ENCODE peak calls at places on chromosomes 1 and 21, in five cellular contexts. U, J, H, C and X are unnamed samples.

GRCh38 chr1:164608651-164609057 is 49.7 kb downstream of the PBX1 start:
- DNase-seq in U (no peak), J (no peak), H (no peak), C (no peak), X (no peak)

GRCh38 chr1:174258148-174258550 is 98.8 kb downstream of the RABGAP1L start:
- DNase-seq in U (no peak), J (peak), H (no peak), C (no peak), X (no peak)

GRCh38 chr1:8875216-8875861 is 3.1 kb downstream of the ENO1 start:
- DNase-seq in U (no peak), J (no peak), H (no peak), C (no peak), X (no peak)

GRCh38 chr1:58982259-58982998 is 198.6 kb upstream of the JUN start:
- DNase-seq in U (no peak), J (peak), H (no peak), C (no peak), X (no peak)

GRCh38 chr21:38269567-38269917 is 12.8 kb downstream of the KCNJ15 start:
- DNase-seq in U (no peak), J (peak), H (no peak), C (no peak), X (no peak)

GRCh38 chr1:26019641-26020315 is 1.8 kb upstream of the EXTL1 start:
- DNase-seq in U (no peak), J (no peak), H (no peak), C (no peak), X (no peak)

GRCh38 chr1:98048234-98048633 is 127.4 kb upstream of the DPYD start:
- DNase-seq in U (peak), J (peak), H (peak), C (peak), X (peak)

GRCh38 chr1:179151908-179152682 is 70.2 kb downstream of the TOR3A start:
- DNase-seq in U (no peak), J (no peak), H (no peak), C (no peak), X (no peak)

GRCh38 chr1:155003766-155004351 is 1.3 kb downstream of the ZBTB7B start:
- DNase-seq in U (no peak), J (peak), H (no peak), C (peak), X (no peak)

GRCh38 chr1:20903452-20903851 is 116.3 kb upstream of the HP1BP3 start:
- DNase-seq in U (no peak), J (no peak), H (no peak), C (no peak), X (no peak)

GRCh38 chr1:235557495-235557894 is 53.2 kb upstream of the B3GALNT2 start:
- DNase-seq in U (no peak), J (no peak), H (no peak), C (no peak), X (no peak)

GRCh38 chr1:23854568-23854967 is 13.5 kb downstream of the FUCA1 start:
- DNase-seq in U (no peak), J (peak), H (no peak), C (no peak), X (no peak)

GRCh38 chr1:51313961-51314777 is 16.2 kb downstream of the TTC39A start:
- DNase-seq in U (no peak), J (peak), H (no peak), C (peak), X (no peak)

GRCh38 chr1:31007462-31007991 is 58.0 kb downstream of the PUM1 start:
- DNase-seq in U (no peak), J (peak), H (no peak), C (no peak), X (no peak)

GRCh38 chr21:25329227-25329626 is 278.1 kb downstream of the MRPL39 start:
- DNase-seq in U (no peak), J (peak), H (no peak), C (no peak), X (no peak)

GRCh38 chr1:98051065-98051675 is 130.3 kb upstream of the DPYD start:
- DNase-seq in U (peak), J (peak), H (no peak), C (peak), X (peak)

GRCh38 chr1:18060331-18060730 is 47.3 kb upstream of the IGSF21 start:
- DNase-seq in U (no peak), J (no peak), H (no peak), C (no peak), X (no peak)

GRCh38 chr1:24417681-24418080 is 2.1 kb downstream of the NIPAL3 start:
- DNase-seq in U (no peak), J (peak), H (no peak), C (no peak), X (no peak)

GRCh38 chr21:42997053-42997452 is 22.7 kb downstream of the PKNOX1 start:
- DNase-seq in U (no peak), J (peak), H (no peak), C (peak), X (no peak)

GRCh38 chr1:168391759-168392681 is 111.3 kb downstream of the TBX19 start:
- DNase-seq in U (no peak), J (no peak), H (no peak), C (no peak), X (no peak)

GRCh38 chr1:25477448-25478034 is 46.8 kb downstream of the MACO1 start:
- DNase-seq in U (no peak), J (peak), H (no peak), C (no peak), X (no peak)

GRCh38 chr1:183877321-183877720 is 72.4 kb downstream of the RGL1 start:
- DNase-seq in U (no peak), J (peak), H (no peak), C (peak), X (no peak)

GRCh38 chr1:205536759-205537361 is 32.4 kb downstream of the CDK18 start:
- DNase-seq in U (no peak), J (no peak), H (no peak), C (no peak), X (no peak)

GRCh38 chr1:151918156-151918555 is 8.8 kb upstream of the THEM4 start:
- DNase-seq in U (no peak), J (no peak), H (no peak), C (no peak), X (no peak)

GRCh38 chr1:153649137-153649866 is 9.2 kb upstream of the SNAPIN start:
- DNase-seq in U (no peak), J (no peak), H (no peak), C (no peak), X (no peak)

GRCh38 chr1:204336642-204337041 is 23.1 kb downstream of the PLEKHA6 start:
- DNase-seq in U (no peak), J (no peak), H (no peak), C (no peak), X (no peak)

GRCh38 chr1:98355656-98356384 is 305.7 kb upstream of the SNX7 start:
- DNase-seq in U (no peak), J (no peak), H (no peak), C (no peak), X (no peak)

GRCh38 chr1:86429830-86430229 is 5.9 kb downstream of the CLCA2 start:
- DNase-seq in U (no peak), J (peak), H (no peak), C (peak), X (no peak)

GRCh38 chr1:36458910-36459309 is 5.3 kb downstream of the MRPS15 start:
- DNase-seq in U (no peak), J (no peak), H (no peak), C (no peak), X (no peak)

GRCh38 chr1:86324423-86324822 is 71.7 kb downstream of the ODF2L start:
- DNase-seq in U (no peak), J (no peak), H (no peak), C (no peak), X (no peak)

GRCh38 chr1:173864179-173864867 is 3.5 kb downstream of the GAS5 start:
- DNase-seq in U (no peak), J (no peak), H (no peak), C (no peak), X (no peak)

GRCh38 chr1:168342572-168343280 is 62.0 kb downstream of the TBX19 start:
- DNase-seq in U (peak), J (peak), H (peak), C (peak), X (peak)

GRCh38 chr1:18144921-18145699 is 37.5 kb downstream of the IGSF21 start:
- DNase-seq in U (no peak), J (no peak), H (no peak), C (no peak), X (no peak)

GRCh38 chr1:66334311-66334710 is 199.6 kb upstream of the SGIP1 start:
- DNase-seq in U (no peak), J (no peak), H (no peak), C (no peak), X (no peak)

GRCh38 chr1:66333463-66334232 is 200.3 kb upstream of the SGIP1 start:
- DNase-seq in U (no peak), J (peak), H (no peak), C (no peak), X (no peak)

GRCh38 chr1:66332524-66332853 is 201.5 kb upstream of the SGIP1 start:
- DNase-seq in U (no peak), J (no peak), H (no peak), C (no peak), X (no peak)

GRCh38 chr1:66330711-66331110 is 203.2 kb upstream of the SGIP1 start:
- DNase-seq in U (no peak), J (peak), H (no peak), C (no peak), X (no peak)

GRCh38 chr1:66331641-66332523 is 202.1 kb upstream of the SGIP1 start:
- DNase-seq in U (peak), J (peak), H (no peak), C (peak), X (no peak)
- TF ChIP-seq CTCF in U (no peak), J (peak), H (no peak), C (no peak), X (peak)

GRCh38 chr1:185044981-185045792 is at the start of gene RNF2:
- DNase-seq in U (peak), J (peak), H (peak), C (peak), X (peak)
- TF ChIP-seq CTCF in U (no peak), J (no peak), H (no peak), C (no peak), X (no peak)

GRCh38 chr1:10398734-10399486 is at the start of gene PGD:
- DNase-seq in U (peak), J (peak), H (peak), C (peak), X (peak)
- TF ChIP-seq CTCF in U (no peak), J (no peak), H (no peak), C (no peak), X (no peak)

DNA sequence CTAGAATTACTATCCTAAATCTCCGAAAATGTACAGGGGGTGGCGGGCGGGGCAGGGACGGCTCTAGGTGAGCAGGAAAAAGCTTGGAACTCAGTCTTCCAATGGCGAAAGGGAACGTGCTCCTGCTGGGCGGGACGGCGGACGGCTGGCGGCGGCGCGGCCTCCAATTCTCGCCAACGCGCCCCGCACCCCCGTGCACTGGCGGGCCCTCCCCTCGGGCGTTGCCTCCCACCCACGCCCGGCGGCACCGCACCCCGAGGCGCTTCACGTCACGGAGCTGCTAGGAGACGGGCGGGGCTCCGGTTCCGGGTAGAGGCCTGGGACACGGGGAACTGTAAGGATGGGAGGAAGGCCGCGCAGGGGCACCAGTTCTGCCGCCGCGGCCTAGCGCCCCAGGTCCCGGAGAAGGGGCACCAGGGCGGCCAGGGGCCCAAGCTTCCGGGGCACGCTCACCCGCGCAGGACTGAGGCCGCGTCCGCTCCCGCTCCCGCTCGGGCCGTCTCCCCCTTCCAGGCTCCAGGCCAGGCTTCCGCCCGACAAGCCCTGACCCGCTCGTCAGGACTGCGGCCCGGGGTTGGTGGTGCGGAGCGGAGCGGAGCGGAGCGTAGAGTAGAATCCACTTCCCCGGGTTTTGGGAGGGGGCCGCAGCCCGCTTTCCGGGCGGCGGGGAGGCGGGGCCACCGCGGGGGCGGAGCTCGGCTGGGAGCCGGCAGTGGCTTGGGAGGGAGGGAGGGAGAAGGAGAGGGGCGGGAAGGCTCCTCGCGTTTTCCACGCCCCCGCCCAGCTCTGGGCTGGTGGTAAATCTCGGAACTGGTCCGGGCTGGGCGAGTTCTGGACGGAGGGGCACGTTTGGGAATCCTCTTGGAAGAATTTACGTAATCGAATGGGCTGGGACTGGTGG is at the start of gene DDX59:
- DNase-seq in U (peak), J (peak), H (peak), C (peak), X (peak)
- TF ChIP-seq CTCF in U (no peak), J (no peak), H (no peak), C (no peak), X (no peak)

GRCh38 chr1:1577367-1578011 is 2.8 kb upstream of the SSU72 start:
- DNase-seq in U (no peak), J (no peak), H (no peak), C (no peak), X (no peak)

GRCh38 chr1:1569341-1569740 is 5.3 kb downstream of the SSU72 start:
- DNase-seq in U (no peak), J (no peak), H (no peak), C (no peak), X (no peak)

GRCh38 chr1:1578371-1578940 is 3.8 kb upstream of the SSU72 start:
- DNase-seq in U (no peak), J (no peak), H (no peak), C (no peak), X (no peak)

GRCh38 chr1:1574721-1575537 is at the start of gene SSU72:
- DNase-seq in U (peak), J (peak), H (peak), C (peak), X (peak)

DNA sequence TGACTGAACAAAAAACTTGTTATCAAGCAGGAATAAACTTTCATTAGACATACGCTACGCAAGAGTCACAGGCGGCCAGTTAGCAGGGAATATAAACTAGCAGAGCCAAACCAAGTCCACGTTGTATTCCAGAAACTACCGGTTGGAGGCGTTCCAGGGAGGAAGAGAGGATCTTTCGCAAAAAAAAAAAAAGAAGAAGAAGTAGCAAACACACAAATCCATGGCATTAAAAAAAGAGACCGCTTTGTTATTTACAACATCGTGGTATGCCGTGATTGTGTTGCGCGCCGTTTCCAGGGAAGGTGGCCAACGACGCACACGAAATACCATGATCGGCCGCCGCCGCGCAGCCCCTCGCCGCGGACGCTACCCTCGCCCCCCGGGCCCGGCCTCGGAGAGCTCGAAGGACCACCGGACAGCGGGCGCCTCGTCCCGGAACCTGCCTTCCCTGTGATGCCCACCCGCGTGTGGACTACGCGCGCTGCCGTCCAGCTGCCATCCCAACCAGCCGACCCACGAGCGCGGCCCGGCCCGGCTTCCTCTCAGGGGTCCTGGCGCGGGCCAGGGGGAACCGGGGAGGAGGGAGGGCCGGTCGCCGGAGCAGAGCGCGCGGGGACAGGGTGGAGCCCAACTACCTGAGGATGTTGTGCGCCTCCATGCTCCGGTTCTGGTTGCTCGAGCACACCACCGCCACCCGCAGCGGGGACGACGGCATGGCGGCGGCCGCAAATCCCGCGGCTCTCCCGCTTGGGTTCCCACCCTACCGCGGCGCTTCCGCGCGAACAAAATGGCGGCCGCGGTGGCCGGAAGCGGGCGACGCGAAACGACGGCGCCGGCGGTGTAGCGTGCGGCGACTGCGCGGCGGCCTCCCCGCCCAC is 581 bp downstream of the SSU72 start:
- DNase-seq in U (no peak), J (peak), H (peak), C (peak), X (no peak)
- TF ChIP-seq CTCF in U (no peak), J (peak), H (no peak), C (no peak), X (peak)